ENCODE peak calls at places on chromosomes 6 and 20, in five cellular contexts. One of them, this sample, is unnamed.

GRCh38 chr6:81720427-81720826 is 32.1 kb downstream of the TENT5A start:
- DNase-seq in Right ventricle myocardium superior: no peak
- DNase-seq in WTC11: no peak
- DNase-seq in occipital lobe: no peak
- DNase-seq in BE2C: no peak
- DNase-seq in this sample: no peak

GRCh38 chr20:3543901-3544507 is 73.2 kb downstream of the ATRN start:
- DNase-seq in Right ventricle myocardium superior: no peak
- DNase-seq in WTC11: no peak
- DNase-seq in occipital lobe: no peak
- DNase-seq in BE2C: no peak
- DNase-seq in this sample: no peak

GRCh38 chr20:48728042-48728837 is 99.6 kb downstream of the PREX1 start:
- DNase-seq in Right ventricle myocardium superior: no peak
- DNase-seq in WTC11: no peak
- DNase-seq in occipital lobe: peak
- DNase-seq in BE2C: no peak
- DNase-seq in this sample: no peak

GRCh38 chr6:40733770-40734396 is 146.7 kb upstream of the LRFN2 start:
- DNase-seq in Right ventricle myocardium superior: no peak
- DNase-seq in WTC11: no peak
- DNase-seq in occipital lobe: no peak
- DNase-seq in BE2C: no peak
- DNase-seq in this sample: no peak

GRCh38 chr6:158284340-158285210 is 27.7 kb upstream of the TULP4 start:
- DNase-seq in Right ventricle myocardium superior: no peak
- DNase-seq in WTC11: no peak
- DNase-seq in occipital lobe: peak
- DNase-seq in BE2C: no peak
- DNase-seq in this sample: peak

GRCh38 chr20:2109425-2110210 is 8.0 kb downstream of the STK35 start:
- DNase-seq in Right ventricle myocardium superior: peak
- DNase-seq in WTC11: no peak
- DNase-seq in occipital lobe: no peak
- DNase-seq in BE2C: no peak
- DNase-seq in this sample: no peak

GRCh38 chr20:45968801-45969711 is 2.9 kb downstream of the ZNF335 start:
- DNase-seq in Right ventricle myocardium superior: peak
- DNase-seq in WTC11: no peak
- DNase-seq in occipital lobe: no peak
- DNase-seq in BE2C: no peak
- DNase-seq in this sample: peak

GRCh38 chr6:168188310-168188973 is 109.4 kb upstream of the FRMD1 start:
- DNase-seq in Right ventricle myocardium superior: no peak
- DNase-seq in WTC11: no peak
- DNase-seq in occipital lobe: no peak
- DNase-seq in BE2C: no peak
- DNase-seq in this sample: no peak

GRCh38 chr6:111651185-111652034 is 45.7 kb upstream of the TRAF3IP2 start:
- DNase-seq in Right ventricle myocardium superior: no peak
- DNase-seq in WTC11: no peak
- DNase-seq in occipital lobe: no peak
- DNase-seq in BE2C: no peak
- DNase-seq in this sample: no peak

GRCh38 chr6:20319520-20320357 is 81.9 kb upstream of the E2F3 start:
- DNase-seq in Right ventricle myocardium superior: peak
- DNase-seq in WTC11: no peak
- DNase-seq in occipital lobe: no peak
- DNase-seq in BE2C: no peak
- DNase-seq in this sample: no peak

GRCh38 chr6:115891111-115891669 is 169.5 kb downstream of the FRK start:
- DNase-seq in Right ventricle myocardium superior: no peak
- DNase-seq in WTC11: no peak
- DNase-seq in occipital lobe: no peak
- DNase-seq in BE2C: no peak
- DNase-seq in this sample: no peak

GRCh38 chr6:130928993-130929678 is 101.9 kb downstream of the SMLR1 start:
- DNase-seq in Right ventricle myocardium superior: no peak
- DNase-seq in WTC11: no peak
- DNase-seq in occipital lobe: no peak
- DNase-seq in BE2C: no peak
- DNase-seq in this sample: no peak

GRCh38 chr6:135073757-135074393 is 19.3 kb upstream of the HBS1L start:
- DNase-seq in Right ventricle myocardium superior: no peak
- DNase-seq in WTC11: no peak
- DNase-seq in occipital lobe: no peak
- DNase-seq in BE2C: no peak
- DNase-seq in this sample: no peak

GRCh38 chr6:167475947-167476346 is 151.1 kb downstream of the TTLL2 start:
- DNase-seq in Right ventricle myocardium superior: no peak
- DNase-seq in WTC11: peak
- DNase-seq in occipital lobe: no peak
- DNase-seq in BE2C: no peak
- DNase-seq in this sample: no peak

GRCh38 chr6:135180458-135181332 is at the start of gene MYB:
- DNase-seq in Right ventricle myocardium superior: peak
- DNase-seq in WTC11: peak
- DNase-seq in occipital lobe: no peak
- DNase-seq in BE2C: peak
- DNase-seq in this sample: no peak

GRCh38 chr6:38915205-38915925 is 133.2 kb upstream of the GLP1R start:
- DNase-seq in Right ventricle myocardium superior: no peak
- DNase-seq in WTC11: no peak
- DNase-seq in occipital lobe: no peak
- DNase-seq in BE2C: no peak
- DNase-seq in this sample: no peak

GRCh38 chr6:79240509-79240908 is 6.0 kb upstream of the HMGN3 start:
- DNase-seq in Right ventricle myocardium superior: no peak
- DNase-seq in WTC11: no peak
- DNase-seq in occipital lobe: no peak
- DNase-seq in BE2C: no peak
- DNase-seq in this sample: no peak

GRCh38 chr6:43455034-43455747 is at the start of gene DLK2:
- DNase-seq in Right ventricle myocardium superior: no peak
- DNase-seq in WTC11: peak
- DNase-seq in occipital lobe: no peak
- DNase-seq in BE2C: peak
- DNase-seq in this sample: no peak

GRCh38 chr6:134145786-134146185 is 93.4 kb upstream of the SLC2A12 start:
- DNase-seq in Right ventricle myocardium superior: no peak
- DNase-seq in WTC11: no peak
- DNase-seq in occipital lobe: no peak
- DNase-seq in BE2C: no peak
- DNase-seq in this sample: no peak